ENCODE peak calls at places on chromosomes 16 and 17, in six cellular contexts. T is M059J, G is brain microvascular endothelial cell, W is thoracic aorta, F is kidney glomerular epithelial cell, X is non-pigmented ciliary epithelial cell. C is an unnamed sample.

GRCh38 chr17:81494984-81495383 is 17.6 kb downstream of the ACTG1 start:
- DNase-seq in W (no peak), F (no peak), G (no peak), T (peak), X (no peak), C (no peak)

GRCh38 chr17:82007495-82008257 is 15.0 kb downstream of the CENPX start:
- DNase-seq in W (no peak), F (no peak), G (no peak), X (no peak), T (peak), C (no peak)

GRCh38 chr17:60863892-60864673 is 186.4 kb downstream of the BCAS3 start:
- DNase-seq in F (no peak), T (peak), X (peak), G (no peak), W (no peak), C (no peak)

GRCh38 chr17:7018331-7018964 is 4.4 kb upstream of the BCL6B start:
- DNase-seq in T (no peak), W (no peak), F (no peak), X (no peak), G (no peak), C (no peak)

GRCh38 chr17:3647769-3648540 is 11.4 kb downstream of the CTNS start:
- DNase-seq in W (no peak), F (peak), G (peak), X (no peak), T (peak), C (no peak)

GRCh38 chr16:49023095-49023494 is 258.5 kb downstream of the CBLN1 start:
- DNase-seq in X (no peak), G (no peak), W (no peak), F (peak), T (peak), C (no peak)

GRCh38 chr16:73997340-73997711 is 299.3 kb upstream of the PSMD7 start:
- DNase-seq in G (no peak), X (no peak), F (no peak), T (no peak), W (no peak), C (no peak)

GRCh38 chr16:66619534-66620418 is 15.3 kb downstream of the CMTM3 start:
- DNase-seq in G (peak), X (peak), T (peak), W (no peak), F (peak), C (no peak)

GRCh38 chr16:85983064-85983463 is 84.1 kb downstream of the IRF8 start:
- DNase-seq in X (no peak), F (no peak), W (no peak), G (no peak), T (no peak), C (no peak)

GRCh38 chr17:31704483-31704882 is 154.6 kb downstream of the COPRS start:
- DNase-seq in W (no peak), F (no peak), X (no peak), T (no peak), G (no peak), C (no peak)

GRCh38 chr17:72967963-72968585 is 124.4 kb downstream of the SLC39A11 start:
- DNase-seq in X (no peak), W (no peak), F (no peak), T (peak), G (no peak), C (no peak)

GRCh38 chr16:82924075-82924854 is 297.5 kb downstream of the CDH13 start:
- DNase-seq in T (peak), W (no peak), F (no peak), X (no peak), G (no peak), C (no peak)

GRCh38 chr17:22286337-22287041 is 594.2 kb downstream of the KCNJ18 start:
- DNase-seq in X (no peak), W (no peak), T (no peak), G (no peak), F (no peak), C (peak)

GRCh38 chr17:16255481-16255901 is 38.5 kb downstream of the PIGL start:
- DNase-seq in F (no peak), T (no peak), X (no peak), W (peak), G (no peak), C (no peak)

GRCh38 chr16:72149676-72150464 is 22.1 kb downstream of the PMFBP1 start:
- DNase-seq in F (no peak), T (no peak), G (no peak), W (no peak), X (no peak), C (no peak)

GRCh38 chr17:50533720-50534148 is 1.2 kb downstream of the EPN3 start:
- DNase-seq in F (peak), W (no peak), G (peak), T (peak), X (no peak), C (no peak)

GRCh38 chr17:81406117-81406953 is 11.1 kb downstream of the BAHCC1 start:
- DNase-seq in F (no peak), G (no peak), X (no peak), T (no peak), W (no peak), C (no peak)

GRCh38 chr16:8931864-8932263 is 31.8 kb downstream of the USP7 start:
- DNase-seq in X (no peak), T (peak), F (peak), W (no peak), G (peak), C (no peak)

GRCh38 chr17:40445769-40446468 is 2.7 kb downstream of the IGFBP4 start:
- DNase-seq in F (no peak), X (no peak), G (no peak), T (no peak), W (no peak), C (no peak)

GRCh38 chr16:83898463-83899271 is at the start of gene MLYCD:
- DNase-seq in W (peak), F (peak), T (peak), G (peak), X (no peak), C (no peak)

GRCh38 chr16:56560447-56560846 is 4.4 kb upstream of the MT4 start:
- DNase-seq in W (no peak), T (no peak), F (no peak), G (no peak), X (no peak), C (no peak)

GRCh38 chr17:75308732-75309629 is 19.7 kb upstream of the SLC25A19 start:
- DNase-seq in X (no peak), T (no peak), F (no peak), G (no peak), W (no peak), C (no peak)

GRCh38 chr16:27195941-27196595 is 7.3 kb upstream of the KDM8 start:
- DNase-seq in T (no peak), F (no peak), W (no peak), G (no peak), X (no peak), C (no peak)

GRCh38 chr16:20610892-20611349 is 34.8 kb upstream of the ACSM2B start:
- DNase-seq in G (no peak), T (no peak), W (no peak), X (no peak), F (no peak), C (no peak)

GRCh38 chr16:3127745-3128144 is 7.1 kb upstream of the ZNF213 start:
- DNase-seq in W (no peak), F (no peak), X (no peak), G (no peak), T (no peak), C (no peak)

GRCh38 chr17:43517615-43518386 is 28.3 kb downstream of the ETV4 start:
- DNase-seq in T (peak), X (peak), W (no peak), G (peak), F (no peak), C (no peak)

GRCh38 chr17:8300629-8301242 is 5.5 kb upstream of the SLC25A35 start:
- DNase-seq in W (no peak), X (no peak), T (peak), G (peak), F (peak), C (no peak)

GRCh38 chr16:50506543-50506937 is 41.7 kb upstream of the NKD1 start:
- DNase-seq in X (no peak), F (no peak), T (no peak), G (no peak), W (no peak), C (peak)

GRCh38 chr17:8728991-8729390 is 15.6 kb downstream of the CCDC42 start:
- DNase-seq in G (no peak), F (no peak), X (no peak), T (no peak), W (no peak), C (no peak)

GRCh38 chr16:56861092-56861610 is 3.9 kb upstream of the SLC12A3 start:
- DNase-seq in G (no peak), X (no peak), W (no peak), F (no peak), T (peak), C (no peak)